ENCODE peak calls at places on chromosomes 6 and 20, in four cellular contexts. One of them, this sample, is unnamed.

GRCh38 chr6:54291738-54292137 is 16.5 kb upstream of the TINAG start:
- DNase-seq in choroid plexus epithelial cell: peak
- DNase-seq in pancreas: no peak
- DNase-seq in dorsolateral prefrontal cortex: no peak
- DNase-seq in this sample: peak

GRCh38 chr6:161186173-161186769 is 87.6 kb downstream of the AGPAT4 start:
- DNase-seq in choroid plexus epithelial cell: peak
- DNase-seq in pancreas: no peak
- DNase-seq in dorsolateral prefrontal cortex: peak
- DNase-seq in this sample: peak

GRCh38 chr20:19348582-19348981 is 136.1 kb downstream of the SLC24A3 start:
- DNase-seq in choroid plexus epithelial cell: no peak
- DNase-seq in pancreas: no peak
- DNase-seq in dorsolateral prefrontal cortex: no peak
- DNase-seq in this sample: no peak

GRCh38 chr6:54204921-54205511 is 93.8 kb downstream of the MLIP start:
- DNase-seq in choroid plexus epithelial cell: no peak
- DNase-seq in pancreas: no peak
- DNase-seq in dorsolateral prefrontal cortex: no peak
- DNase-seq in this sample: no peak

GRCh38 chr6:40755749-40756452 is 168.7 kb upstream of the LRFN2 start:
- DNase-seq in choroid plexus epithelial cell: no peak
- DNase-seq in pancreas: no peak
- DNase-seq in dorsolateral prefrontal cortex: no peak
- DNase-seq in this sample: peak

GRCh38 chr20:1633535-1633934 is 13.7 kb upstream of the SIRPB1 start:
- DNase-seq in choroid plexus epithelial cell: peak
- DNase-seq in pancreas: no peak
- DNase-seq in dorsolateral prefrontal cortex: no peak
- DNase-seq in this sample: no peak

GRCh38 chr6:13488015-13488895 is 855 bp upstream of the GFOD1 start:
- DNase-seq in choroid plexus epithelial cell: peak
- DNase-seq in pancreas: peak
- DNase-seq in dorsolateral prefrontal cortex: peak
- DNase-seq in this sample: no peak

GRCh38 chr6:34723203-34723602 is 26.6 kb upstream of the ILRUN start:
- DNase-seq in choroid plexus epithelial cell: peak
- DNase-seq in pancreas: no peak
- DNase-seq in dorsolateral prefrontal cortex: no peak
- DNase-seq in this sample: no peak

GRCh38 chr20:38880952-38881735 is 45.1 kb upstream of the FAM83D start:
- DNase-seq in choroid plexus epithelial cell: no peak
- DNase-seq in pancreas: peak
- DNase-seq in dorsolateral prefrontal cortex: peak
- DNase-seq in this sample: no peak

GRCh38 chr6:77512554-77512953 is 49.3 kb upstream of the HTR1B start:
- DNase-seq in choroid plexus epithelial cell: no peak
- DNase-seq in pancreas: no peak
- DNase-seq in dorsolateral prefrontal cortex: no peak
- DNase-seq in this sample: no peak

GRCh38 chr20:19773471-19773870 is 15.4 kb downstream of the RIN2 start:
- DNase-seq in choroid plexus epithelial cell: no peak
- DNase-seq in pancreas: no peak
- DNase-seq in dorsolateral prefrontal cortex: no peak
- DNase-seq in this sample: no peak

GRCh38 chr6:7238900-7239589 is 74.0 kb downstream of the SSR1 start:
- DNase-seq in choroid plexus epithelial cell: peak
- DNase-seq in pancreas: peak
- DNase-seq in dorsolateral prefrontal cortex: peak
- DNase-seq in this sample: peak

GRCh38 chr6:158900614-158901312 is 81.6 kb upstream of the EZR start:
- DNase-seq in choroid plexus epithelial cell: no peak
- DNase-seq in pancreas: no peak
- DNase-seq in dorsolateral prefrontal cortex: no peak
- DNase-seq in this sample: no peak

GRCh38 chr20:63653041-63653973 is at the start of gene STMN3:
- DNase-seq in choroid plexus epithelial cell: peak
- DNase-seq in pancreas: peak
- DNase-seq in dorsolateral prefrontal cortex: peak
- DNase-seq in this sample: peak

GRCh38 chr20:63652192-63652980 is 838 bp downstream of the STMN3 start:
- DNase-seq in choroid plexus epithelial cell: no peak
- DNase-seq in pancreas: peak
- DNase-seq in dorsolateral prefrontal cortex: no peak
- DNase-seq in this sample: no peak

GRCh38 chr20:63648895-63649589 is 4.2 kb downstream of the STMN3 start:
- DNase-seq in choroid plexus epithelial cell: no peak
- DNase-seq in pancreas: no peak
- DNase-seq in dorsolateral prefrontal cortex: no peak
- DNase-seq in this sample: no peak

GRCh38 chr20:63653974-63654680 is 903 bp upstream of the STMN3 start:
- DNase-seq in choroid plexus epithelial cell: no peak
- DNase-seq in pancreas: no peak
- DNase-seq in dorsolateral prefrontal cortex: no peak
- DNase-seq in this sample: no peak

GRCh38 chr20:63651942-63652191 is 1.4 kb downstream of the STMN3 start:
- DNase-seq in choroid plexus epithelial cell: no peak
- DNase-seq in pancreas: no peak
- DNase-seq in dorsolateral prefrontal cortex: no peak
- DNase-seq in this sample: no peak
- H3K4me3 ChIP-seq in choroid plexus epithelial cell: peak
- H3K4me3 ChIP-seq in pancreas: peak
- H3K4me3 ChIP-seq in dorsolateral prefrontal cortex: peak
- H3K4me3 ChIP-seq in this sample: peak

GRCh38 chr6:100261486-100261885 is 203.2 kb downstream of the SIM1 start:
- DNase-seq in choroid plexus epithelial cell: no peak
- DNase-seq in pancreas: no peak
- DNase-seq in dorsolateral prefrontal cortex: no peak
- DNase-seq in this sample: no peak

GRCh38 chr6:100258752-100259151 is 206.0 kb downstream of the SIM1 start:
- DNase-seq in choroid plexus epithelial cell: no peak
- DNase-seq in pancreas: no peak
- DNase-seq in dorsolateral prefrontal cortex: no peak
- DNase-seq in this sample: no peak

GRCh38 chr6:100260584-100260983 is 204.1 kb downstream of the SIM1 start:
- DNase-seq in choroid plexus epithelial cell: no peak
- DNase-seq in pancreas: no peak
- DNase-seq in dorsolateral prefrontal cortex: no peak
- DNase-seq in this sample: no peak

GRCh38 chr6:100255701-100256100 is 209.0 kb downstream of the SIM1 start:
- DNase-seq in choroid plexus epithelial cell: no peak
- DNase-seq in pancreas: no peak
- DNase-seq in dorsolateral prefrontal cortex: no peak
- DNase-seq in this sample: no peak

DNA sequence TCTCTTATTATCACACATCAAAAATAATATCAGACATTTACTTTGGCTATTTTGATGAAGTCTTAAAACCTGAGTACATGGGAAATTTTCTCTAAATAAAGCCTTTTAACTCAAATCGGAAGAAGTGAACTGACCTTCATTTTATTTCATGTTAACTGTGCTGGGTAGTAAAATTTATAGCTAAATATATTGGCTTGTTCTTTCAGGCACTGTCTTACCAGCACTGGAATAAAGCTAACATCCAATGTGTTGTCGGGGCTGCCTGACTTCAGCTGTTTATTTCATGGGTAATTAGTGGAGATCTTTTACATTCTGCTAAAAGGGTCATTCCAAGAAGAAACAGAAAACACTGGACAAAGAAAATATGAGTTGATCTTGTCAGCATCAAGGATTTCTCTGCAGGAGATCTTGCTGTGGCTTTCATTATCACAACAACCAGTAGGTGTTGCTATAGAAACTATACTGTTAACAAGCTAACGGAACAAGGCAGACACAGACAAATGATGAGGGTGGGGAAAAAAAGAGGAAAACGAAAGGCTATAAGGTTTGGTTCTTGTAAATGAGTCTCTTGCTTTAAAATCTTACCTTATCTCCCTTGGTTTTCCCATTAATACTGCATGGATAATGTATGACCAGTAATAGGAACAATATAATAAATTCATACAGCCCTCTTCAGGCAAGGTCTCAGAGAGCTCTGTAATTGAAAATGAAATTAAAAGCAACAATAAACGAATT is 206.9 kb downstream of the SIM1 start:
- DNase-seq in choroid plexus epithelial cell: peak
- DNase-seq in pancreas: no peak
- DNase-seq in dorsolateral prefrontal cortex: no peak
- DNase-seq in this sample: peak
- H3K4me3 ChIP-seq in choroid plexus epithelial cell: peak
- H3K4me3 ChIP-seq in pancreas: no peak
- H3K4me3 ChIP-seq in dorsolateral prefrontal cortex: no peak
- H3K4me3 ChIP-seq in this sample: no peak

DNA sequence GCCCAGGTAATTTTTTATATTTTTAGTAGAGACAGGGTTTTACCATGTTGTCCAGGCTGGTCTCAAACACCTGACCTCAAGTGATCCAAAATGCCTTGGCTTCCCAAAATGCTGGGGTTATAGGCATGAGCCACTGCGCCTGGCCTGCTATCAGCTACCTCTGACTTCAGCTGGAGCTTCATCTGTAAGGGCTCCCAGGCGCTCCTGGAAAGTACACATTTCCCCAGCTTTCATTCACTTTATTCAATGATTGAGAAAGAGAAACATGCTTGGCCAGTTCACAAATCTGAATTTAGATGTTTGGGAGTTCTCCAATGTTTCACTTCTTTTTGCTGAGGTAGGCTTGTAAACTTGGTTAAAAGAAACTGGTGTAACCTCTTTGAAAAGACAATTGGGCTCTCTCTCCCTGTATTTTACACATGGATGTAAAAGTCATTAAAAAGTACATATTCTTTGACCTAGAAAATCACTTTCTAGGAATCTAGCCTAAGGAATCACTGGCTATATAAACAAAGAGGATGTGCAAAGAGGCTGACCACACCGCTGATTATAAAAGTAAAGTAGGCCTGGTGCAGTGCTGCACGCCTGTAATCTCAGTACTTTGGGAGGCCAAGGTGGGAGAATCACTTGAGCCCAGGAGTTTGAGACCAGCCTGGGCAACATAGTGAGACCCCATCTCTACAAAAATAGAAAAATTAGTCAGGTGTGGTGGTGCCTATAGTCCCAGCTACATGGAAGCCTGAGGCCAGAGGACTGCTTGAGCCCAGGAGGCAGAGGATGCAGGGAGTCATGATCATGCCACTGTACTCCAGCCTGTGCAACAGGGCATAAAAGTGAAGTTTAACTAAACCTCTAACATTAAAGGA is 128.9 kb downstream of the BACH2 start:
- DNase-seq in choroid plexus epithelial cell: no peak
- DNase-seq in pancreas: no peak
- DNase-seq in dorsolateral prefrontal cortex: no peak
- DNase-seq in this sample: no peak
- H3K4me3 ChIP-seq in choroid plexus epithelial cell: no peak
- H3K4me3 ChIP-seq in pancreas: no peak
- H3K4me3 ChIP-seq in dorsolateral prefrontal cortex: no peak
- H3K4me3 ChIP-seq in this sample: no peak

GRCh38 chr6:124961784-124962611 is at the start of gene RNF217:
- DNase-seq in choroid plexus epithelial cell: peak
- DNase-seq in pancreas: peak
- DNase-seq in dorsolateral prefrontal cortex: peak
- DNase-seq in this sample: peak

GRCh38 chr6:124961468-124961783 is 811 bp upstream of the RNF217 start:
- DNase-seq in choroid plexus epithelial cell: no peak
- DNase-seq in pancreas: no peak
- DNase-seq in dorsolateral prefrontal cortex: no peak
- DNase-seq in this sample: no peak

GRCh38 chr6:124958759-124959354 is 3.4 kb upstream of the RNF217 start:
- DNase-seq in choroid plexus epithelial cell: peak
- DNase-seq in pancreas: no peak
- DNase-seq in dorsolateral prefrontal cortex: no peak
- DNase-seq in this sample: peak

GRCh38 chr6:124962617-124963415 is 579 bp downstream of the RNF217 start:
- DNase-seq in choroid plexus epithelial cell: no peak
- DNase-seq in pancreas: peak
- DNase-seq in dorsolateral prefrontal cortex: peak
- DNase-seq in this sample: peak

GRCh38 chr6:124960757-124961467 is 1.3 kb upstream of the RNF217 start:
- DNase-seq in choroid plexus epithelial cell: no peak
- DNase-seq in pancreas: no peak
- DNase-seq in dorsolateral prefrontal cortex: no peak
- DNase-seq in this sample: peak
- H3K4me3 ChIP-seq in choroid plexus epithelial cell: peak
- H3K4me3 ChIP-seq in pancreas: peak
- H3K4me3 ChIP-seq in dorsolateral prefrontal cortex: peak
- H3K4me3 ChIP-seq in this sample: peak

GRCh38 chr20:44573501-44573869 is 8.9 kb upstream of the PKIG start:
- DNase-seq in choroid plexus epithelial cell: no peak
- DNase-seq in pancreas: no peak
- DNase-seq in dorsolateral prefrontal cortex: no peak
- DNase-seq in this sample: no peak
- H3K4me3 ChIP-seq in choroid plexus epithelial cell: no peak
- H3K4me3 ChIP-seq in pancreas: no peak
- H3K4me3 ChIP-seq in dorsolateral prefrontal cortex: peak
- H3K4me3 ChIP-seq in this sample: no peak

DNA sequence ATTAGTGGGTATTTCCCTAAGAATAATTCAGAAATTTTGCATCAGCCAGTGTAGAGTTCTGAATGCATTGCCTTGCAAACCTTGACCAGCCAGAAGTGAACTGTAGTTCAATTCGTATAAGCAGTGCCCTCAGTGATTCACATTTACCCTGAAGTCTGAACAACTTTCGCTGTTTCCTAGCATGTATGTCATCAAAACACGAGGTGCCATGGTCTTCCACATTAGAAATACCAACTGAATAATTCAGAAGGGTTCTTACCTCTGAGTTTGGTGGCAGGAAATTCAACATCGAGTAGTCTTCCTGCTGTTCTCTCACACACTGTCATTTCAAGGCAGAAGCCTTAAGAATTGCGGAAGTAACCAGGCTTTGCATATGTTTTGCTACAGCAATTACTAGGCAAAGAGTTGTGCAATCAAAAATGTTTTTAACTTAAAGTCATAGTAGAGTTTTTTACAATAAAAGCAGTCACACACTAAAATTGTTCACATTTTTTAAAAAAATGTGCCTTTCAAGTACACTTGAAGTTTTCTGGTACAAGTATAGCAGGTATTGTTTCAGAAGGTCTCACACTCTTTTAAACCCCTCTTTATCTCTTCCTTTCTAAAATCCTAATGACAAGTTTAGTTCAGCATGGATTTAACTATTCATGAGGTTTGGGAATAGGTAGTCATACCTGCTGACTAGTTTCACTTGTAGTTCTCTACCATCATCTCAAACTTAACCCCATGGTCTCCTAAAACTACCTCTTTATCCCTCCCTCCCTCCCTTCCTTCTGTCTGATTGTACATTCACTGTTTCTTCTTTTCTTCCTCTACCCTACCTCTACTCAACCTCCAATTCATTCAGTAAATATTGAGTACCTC is 118.3 kb downstream of the STXBP5 start:
- DNase-seq in choroid plexus epithelial cell: peak
- DNase-seq in pancreas: no peak
- DNase-seq in dorsolateral prefrontal cortex: no peak
- DNase-seq in this sample: no peak
- H3K4me3 ChIP-seq in choroid plexus epithelial cell: no peak
- H3K4me3 ChIP-seq in pancreas: no peak
- H3K4me3 ChIP-seq in dorsolateral prefrontal cortex: no peak
- H3K4me3 ChIP-seq in this sample: no peak

GRCh38 chr6:84021625-84022024 is 11.9 kb upstream of the MRAP2 start:
- DNase-seq in choroid plexus epithelial cell: no peak
- DNase-seq in pancreas: no peak
- DNase-seq in dorsolateral prefrontal cortex: no peak
- DNase-seq in this sample: no peak
- H3K4me3 ChIP-seq in choroid plexus epithelial cell: no peak
- H3K4me3 ChIP-seq in pancreas: no peak
- H3K4me3 ChIP-seq in dorsolateral prefrontal cortex: no peak
- H3K4me3 ChIP-seq in this sample: no peak

GRCh38 chr6:130947464-130947863 is 115.6 kb downstream of the EPB41L2 start:
- DNase-seq in choroid plexus epithelial cell: no peak
- DNase-seq in pancreas: no peak
- DNase-seq in dorsolateral prefrontal cortex: no peak
- DNase-seq in this sample: no peak
- H3K4me3 ChIP-seq in choroid plexus epithelial cell: no peak
- H3K4me3 ChIP-seq in pancreas: no peak
- H3K4me3 ChIP-seq in dorsolateral prefrontal cortex: no peak
- H3K4me3 ChIP-seq in this sample: no peak